ENCODE peak calls at places on chromosomes 11 and 22, in six cellular contexts. H is GM10248; B is HFFc6; Z is activated CD8-positive, alpha-beta T cell treated with anti-CD3 and anti-CD28 coated beads for 36 hours; M is mucosa of descending colon; R is spleen. N is an unnamed sample.

GRCh38 chr11:111162306-111162705 is 83.2 kb upstream of the POU2AF2 start:
- DNase-seq in H (no peak), B (peak), Z (no peak), M (no peak), R (no peak), N (no peak)

GRCh38 chr22:45708145-45708544 is 36.5 kb downstream of the ATXN10 start:
- DNase-seq in H (no peak), B (no peak), Z (no peak), M (no peak), R (no peak), N (no peak)

GRCh38 chr11:66419825-66420224 is 1.0 kb upstream of the NPAS4 start:
- DNase-seq in H (no peak), B (no peak), Z (peak), M (no peak), R (no peak), N (no peak)

GRCh38 chr11:121741954-121742361 is 289.2 kb upstream of the SORL1-AS1 start:
- DNase-seq in H (no peak), B (no peak), Z (no peak), M (peak), R (no peak), N (no peak)

GRCh38 chr22:27462190-27462589 is 339.4 kb downstream of the MN1 start:
- DNase-seq in H (no peak), B (no peak), Z (no peak), M (no peak), R (no peak), N (no peak)

GRCh38 chr22:26587991-26588613 is 1.8 kb downstream of the TPST2 start:
- DNase-seq in H (no peak), B (peak), Z (no peak), M (no peak), R (no peak), N (no peak)

GRCh38 chr11:131408011-131408640 is 37.7 kb downstream of the NTM start:
- DNase-seq in H (peak), B (peak), Z (peak), M (no peak), R (no peak), N (peak)

GRCh38 chr11:119103793-119104192 is 2.1 kb upstream of the DPAGT1 start:
- DNase-seq in H (no peak), B (no peak), Z (no peak), M (no peak), R (peak), N (no peak)

GRCh38 chr11:78229106-78229505 is 40.4 kb downstream of the USP35 start:
- DNase-seq in H (no peak), B (no peak), Z (no peak), M (no peak), R (no peak), N (no peak)

GRCh38 chr11:78230161-78230877 is 41.6 kb downstream of the USP35 start:
- DNase-seq in H (no peak), B (no peak), Z (no peak), M (no peak), R (no peak), N (no peak)

GRCh38 chr11:78231962-78232459 is 43.3 kb downstream of the USP35 start:
- DNase-seq in H (no peak), B (peak), Z (no peak), M (no peak), R (no peak), N (no peak)

GRCh38 chr11:78228467-78228866 is 39.7 kb downstream of the USP35 start:
- DNase-seq in H (peak), B (peak), Z (peak), M (no peak), R (no peak), N (peak)

GRCh38 chr11:78234006-78234405 is 45.3 kb downstream of the USP35 start:
- DNase-seq in H (no peak), B (no peak), Z (no peak), M (no peak), R (no peak), N (no peak)
- TF ChIP-seq CTCF in H (no peak), B (no peak), Z (no peak), M (no peak), R (no peak), N (no peak)

DNA sequence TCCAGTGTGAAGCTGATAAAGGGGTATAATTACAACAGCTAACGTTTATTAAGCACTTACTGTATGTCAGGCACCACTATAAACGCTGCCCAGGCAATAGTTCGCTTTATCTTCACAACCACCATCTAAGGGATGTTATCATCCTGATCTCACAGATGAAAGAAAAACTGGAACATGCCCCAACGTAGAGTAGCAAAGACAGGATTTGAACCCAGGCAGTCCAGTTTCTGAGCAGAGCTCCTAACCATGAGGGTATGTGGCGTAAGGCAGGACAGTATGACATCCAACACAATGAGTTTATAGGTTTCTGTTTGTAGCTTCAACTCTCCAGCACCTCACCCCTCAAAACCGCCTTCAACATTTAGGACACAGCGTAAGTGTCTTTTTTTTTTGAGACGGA is 59.5 kb downstream of the AHNAK start:
- DNase-seq in H (no peak), B (no peak), Z (no peak), M (no peak), R (no peak), N (no peak)
- TF ChIP-seq CTCF in H (no peak), B (no peak), Z (no peak), M (no peak), R (no peak), N (no peak)

GRCh38 chr22:29765905-29766631 is 739 bp downstream of the ZMAT5 start:
- DNase-seq in H (peak), B (no peak), Z (peak), M (no peak), R (no peak), N (peak)
- TF ChIP-seq CTCF in H (no peak), B (no peak), Z (no peak), M (no peak), R (no peak), N (no peak)

GRCh38 chr11:108121274-108122155 is at the start of gene ACAT1:
- DNase-seq in H (peak), B (peak), Z (peak), M (peak), R (peak), N (peak)
- TF ChIP-seq CTCF in H (no peak), B (peak), Z (peak), M (peak), R (peak), N (peak)

DNA sequence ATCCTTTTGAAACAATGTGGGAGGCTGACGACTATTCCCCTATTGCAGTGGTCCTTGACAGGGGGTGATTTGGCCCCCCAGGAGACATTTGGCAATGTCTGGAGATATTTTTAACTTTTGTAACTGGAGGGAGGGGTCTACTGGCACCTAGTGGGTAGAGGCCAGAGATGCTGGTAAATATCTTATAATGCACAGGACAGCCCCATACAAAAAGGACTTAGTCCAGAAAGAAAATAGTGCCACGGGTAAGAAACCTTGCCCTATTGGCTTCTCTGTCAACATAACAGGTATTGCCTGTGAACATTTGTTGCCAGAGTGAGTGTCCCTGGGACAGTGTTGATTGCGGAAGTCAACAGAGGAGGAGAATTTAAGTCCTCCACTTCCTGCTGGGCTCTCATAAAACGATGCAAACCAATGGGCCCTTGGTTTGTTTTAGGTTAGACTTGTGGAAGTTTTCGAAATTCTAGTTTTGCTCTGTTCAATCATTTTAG is 101.6 kb downstream of the MAML2 start:
- DNase-seq in H (no peak), B (no peak), Z (no peak), M (no peak), R (no peak), N (no peak)
- TF ChIP-seq CTCF in H (no peak), B (peak), Z (peak), M (no peak), R (no peak), N (no peak)

DNA sequence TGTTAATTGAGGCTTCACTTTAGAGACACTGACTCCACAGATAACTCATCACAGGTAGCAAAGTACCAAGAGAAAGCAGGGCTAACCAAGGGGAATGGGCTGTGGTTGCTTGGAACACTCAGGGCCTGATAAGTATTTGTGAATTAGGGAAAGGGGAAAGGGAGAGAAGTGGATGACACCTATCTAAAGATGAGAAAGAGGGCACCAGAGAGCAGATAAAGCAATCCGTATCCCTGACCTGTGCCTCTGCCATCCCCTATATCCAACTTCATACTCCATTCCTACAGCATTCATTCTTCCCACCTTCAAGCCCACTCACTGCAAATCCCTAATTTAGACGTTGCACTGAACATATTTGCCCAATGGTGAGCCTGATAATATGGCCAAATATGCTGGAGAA is 43.0 kb upstream of the API5 start:
- DNase-seq in H (no peak), B (no peak), Z (no peak), M (no peak), R (no peak), N (no peak)
- TF ChIP-seq CTCF in H (no peak), B (no peak), Z (no peak), M (no peak), R (no peak), N (no peak)

DNA sequence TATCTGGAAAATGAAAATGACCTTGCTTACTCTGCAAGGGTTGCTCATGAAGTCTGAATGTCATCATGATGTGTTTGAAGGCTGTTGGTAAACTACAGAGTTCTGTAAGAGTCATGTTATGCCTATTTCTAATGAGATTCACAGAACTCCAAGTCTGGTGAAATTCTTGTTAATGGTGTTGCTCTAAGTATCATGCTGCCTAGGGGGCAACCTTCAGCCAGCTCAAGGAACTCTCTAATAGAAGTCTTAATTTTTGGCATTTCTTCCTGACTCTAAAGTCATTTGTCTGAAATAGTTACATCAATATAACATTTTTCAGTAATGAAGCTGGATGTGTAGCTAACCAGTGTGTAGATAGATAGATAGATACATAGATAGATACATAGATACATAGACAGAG is 302.8 kb downstream of the FAT3 start:
- DNase-seq in H (no peak), B (no peak), Z (no peak), M (no peak), R (no peak), N (no peak)
- TF ChIP-seq CTCF in H (no peak), B (no peak), Z (no peak), M (no peak), R (no peak), N (no peak)